ENCODE peak calls at places on chromosomes 11 and 22, in seven cellular contexts. T, O, Q, S, M, E and C are unnamed samples.

GRCh38 chr11:110121204-110121603 is 28.0 kb downstream of the ZC3H12C start:
- DNase-seq in T (no peak), O (no peak), Q (no peak), S (no peak), M (no peak), E (no peak), C (no peak)

GRCh38 chr11:118437736-118438125 is 1.4 kb downstream of the KMT2A start:
- DNase-seq in T (no peak), O (peak), Q (no peak), S (no peak), M (peak), E (peak), C (no peak)

GRCh38 chr22:39612811-39613548 is 42.4 kb downstream of the CACNA1I start:
- DNase-seq in T (no peak), O (no peak), Q (no peak), S (no peak), M (no peak), E (no peak), C (no peak)

GRCh38 chr11:79060081-79060480 is 380.7 kb downstream of the TENM4 start:
- DNase-seq in T (no peak), O (peak), Q (no peak), S (no peak), M (no peak), E (no peak), C (no peak)

GRCh38 chr22:43401661-43402060 is 10.2 kb upstream of the MPPED1 start:
- DNase-seq in T (no peak), O (no peak), Q (no peak), S (no peak), M (no peak), E (no peak), C (no peak)

GRCh38 chr11:92627615-92628201 is 341.7 kb upstream of the MTNR1B start:
- DNase-seq in T (no peak), O (no peak), Q (no peak), S (no peak), M (no peak), E (no peak), C (no peak)

GRCh38 chr22:44524806-44525205 is 26.8 kb upstream of the RTL6 start:
- DNase-seq in T (no peak), O (no peak), Q (no peak), S (no peak), M (no peak), E (no peak), C (no peak)

GRCh38 chr11:31912808-31913207 is 101.7 kb upstream of the PAX6 start:
- DNase-seq in T (no peak), O (no peak), Q (no peak), S (no peak), M (no peak), E (no peak), C (no peak)

GRCh38 chr22:32572741-32573140 is 98.1 kb downstream of the FBXO7 start:
- DNase-seq in T (no peak), O (no peak), Q (no peak), S (no peak), M (peak), E (no peak), C (no peak)

GRCh38 chr11:132033051-132033450 is 662.6 kb downstream of the NTM start:
- DNase-seq in T (no peak), O (no peak), Q (no peak), S (no peak), M (no peak), E (no peak), C (no peak)

GRCh38 chr11:45556851-45557707 is 108.3 kb downstream of the CHST1 start:
- DNase-seq in T (no peak), O (no peak), Q (no peak), S (no peak), M (peak), E (no peak), C (no peak)

GRCh38 chr22:22452211-22452610 is 56.3 kb downstream of the ZNF280B start:
- DNase-seq in T (no peak), O (no peak), Q (no peak), S (no peak), M (no peak), E (no peak), C (no peak)

GRCh38 chr11:1292018-1292643 is 17.3 kb downstream of the TOLLIP start:
- DNase-seq in T (no peak), O (no peak), Q (no peak), S (no peak), M (no peak), E (no peak), C (no peak)

GRCh38 chr11:3849297-3849874 is 6.1 kb upstream of the STIM1 start:
- DNase-seq in T (no peak), O (peak), Q (no peak), S (no peak), M (peak), E (peak), C (no peak)

GRCh38 chr11:62892077-62892922 is 11.6 kb downstream of the SLC3A2 start:
- DNase-seq in T (no peak), O (no peak), Q (no peak), S (no peak), M (peak), E (no peak), C (no peak)

GRCh38 chr11:62889126-62889483 is 8.4 kb downstream of the SLC3A2 start:
- DNase-seq in T (no peak), O (no peak), Q (no peak), S (no peak), M (no peak), E (no peak), C (no peak)

GRCh38 chr11:62885137-62885536 is 4.4 kb downstream of the SLC3A2 start:
- DNase-seq in T (no peak), O (no peak), Q (no peak), S (no peak), M (no peak), E (no peak), C (no peak)

GRCh38 chr11:62888406-62888805 is 7.7 kb downstream of the SLC3A2 start:
- DNase-seq in T (no peak), O (no peak), Q (no peak), S (no peak), M (no peak), E (no peak), C (no peak)

GRCh38 chr11:62889484-62890437 is 9.1 kb downstream of the SLC3A2 start:
- DNase-seq in T (no peak), O (no peak), Q (no peak), S (no peak), M (peak), E (peak), C (no peak)
- TF ChIP-seq TAF1 in T (no peak), O (no peak), Q (no peak), S (no peak), M (no peak), E (no peak), C (no peak)

DNA sequence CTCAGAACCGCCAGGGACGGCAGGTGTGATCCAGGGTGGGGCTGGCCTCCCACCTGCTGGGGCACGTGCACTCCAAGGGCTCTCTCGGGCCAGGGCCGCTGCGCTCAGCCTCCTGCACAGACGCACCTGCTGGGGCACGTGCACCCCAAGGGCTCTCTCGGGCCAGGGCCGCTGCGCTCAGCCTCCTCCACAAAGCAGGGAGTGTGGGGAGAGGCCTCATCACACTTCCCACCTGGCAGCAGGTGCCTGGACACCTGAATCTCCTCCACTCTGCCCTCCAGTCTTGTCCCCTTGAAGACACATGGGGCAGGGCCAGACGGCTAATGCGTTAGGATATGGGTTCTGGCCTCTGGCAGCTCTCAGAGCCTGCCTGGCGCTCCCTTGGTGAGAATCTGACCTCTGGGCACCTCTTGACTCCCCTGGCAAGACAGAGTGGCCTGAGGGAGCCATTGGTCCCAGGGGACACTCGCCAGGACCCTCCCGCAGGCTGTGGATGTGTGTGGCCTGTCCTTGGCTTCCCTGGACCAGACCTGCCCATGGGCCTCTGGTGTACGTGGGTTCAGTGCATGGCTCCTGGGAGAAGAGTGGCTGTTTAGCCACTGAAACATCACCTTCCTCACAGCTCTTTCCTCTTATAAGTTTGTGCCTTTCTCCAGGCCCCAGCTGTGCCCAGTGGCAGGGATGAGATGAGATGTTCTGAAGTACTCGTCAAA is 73.6 kb downstream of the BRD1 start:
- DNase-seq in T (no peak), O (peak), Q (no peak), S (no peak), M (peak), E (no peak), C (no peak)
- TF ChIP-seq TAF1 in T (no peak), O (no peak), Q (no peak), S (no peak), M (no peak), E (no peak), C (no peak)

GRCh38 chr11:116792869-116793475 is 1.3 kb upstream of the APOA5 start:
- DNase-seq in T (no peak), O (no peak), Q (no peak), S (no peak), M (no peak), E (no peak), C (no peak)

GRCh38 chr11:116790167-116791001 is 1.3 kb downstream of the APOA5 start:
- DNase-seq in T (no peak), O (no peak), Q (no peak), S (no peak), M (no peak), E (no peak), C (no peak)

GRCh38 chr11:116792144-116792868 is 627 bp upstream of the APOA5 start:
- DNase-seq in T (no peak), O (no peak), Q (no peak), S (no peak), M (no peak), E (peak), C (no peak)

GRCh38 chr11:116791813-116792143 is at the start of gene APOA5:
- DNase-seq in T (no peak), O (no peak), Q (no peak), S (no peak), M (no peak), E (no peak), C (no peak)

GRCh38 chr11:116791002-116791812 is 472 bp downstream of the APOA5 start:
- DNase-seq in T (no peak), O (peak), Q (peak), S (peak), M (peak), E (peak), C (peak)
- TF ChIP-seq TAF1 in T (no peak), O (no peak), Q (peak), S (no peak), M (no peak), E (peak), C (no peak)

DNA sequence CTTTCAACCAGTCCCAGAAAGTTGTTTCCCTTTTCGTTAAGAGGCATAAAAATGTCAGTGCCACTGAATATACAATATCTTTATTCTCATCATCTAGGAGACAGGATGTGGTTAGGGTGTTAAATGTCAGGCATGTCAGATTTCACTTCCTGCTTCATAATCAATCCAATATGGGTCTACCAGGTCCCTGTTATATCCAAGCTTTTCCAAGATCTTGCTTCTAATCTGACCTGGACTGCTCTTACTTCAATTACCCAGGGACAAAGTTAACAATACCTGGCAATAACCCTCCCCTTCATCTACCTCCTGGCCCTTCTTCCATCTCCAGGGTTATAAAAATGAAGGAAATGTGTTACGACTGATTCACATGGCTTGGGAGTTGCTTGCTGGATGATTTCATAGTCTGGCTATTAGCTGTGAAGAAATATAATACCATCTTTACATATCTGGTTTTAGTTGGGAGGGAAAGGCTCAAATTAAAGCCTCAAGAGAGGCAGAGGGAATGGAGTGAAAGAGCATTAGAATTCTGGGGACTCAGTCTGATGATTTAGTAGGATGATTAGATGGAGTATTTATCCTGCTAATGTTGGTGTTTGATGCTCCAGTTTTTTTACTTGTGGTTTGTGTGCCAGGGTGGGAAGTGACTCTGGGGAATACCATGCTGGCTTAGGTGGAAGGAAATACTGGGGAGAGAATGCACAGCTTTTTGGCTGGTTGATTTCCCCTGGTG is 534.3 kb downstream of the ETS1 start:
- DNase-seq in T (no peak), O (peak), Q (no peak), S (no peak), M (no peak), E (no peak), C (no peak)
- TF ChIP-seq TAF1 in T (no peak), O (peak), Q (no peak), S (no peak), M (no peak), E (no peak), C (no peak)

GRCh38 chr22:50620861-50621490 is 7.0 kb downstream of the ARSA start:
- DNase-seq in T (peak), O (no peak), Q (no peak), S (no peak), M (no peak), E (peak), C (no peak)
- TF ChIP-seq TAF1 in T (no peak), O (no peak), Q (no peak), S (no peak), M (no peak), E (no peak), C (no peak)

DNA sequence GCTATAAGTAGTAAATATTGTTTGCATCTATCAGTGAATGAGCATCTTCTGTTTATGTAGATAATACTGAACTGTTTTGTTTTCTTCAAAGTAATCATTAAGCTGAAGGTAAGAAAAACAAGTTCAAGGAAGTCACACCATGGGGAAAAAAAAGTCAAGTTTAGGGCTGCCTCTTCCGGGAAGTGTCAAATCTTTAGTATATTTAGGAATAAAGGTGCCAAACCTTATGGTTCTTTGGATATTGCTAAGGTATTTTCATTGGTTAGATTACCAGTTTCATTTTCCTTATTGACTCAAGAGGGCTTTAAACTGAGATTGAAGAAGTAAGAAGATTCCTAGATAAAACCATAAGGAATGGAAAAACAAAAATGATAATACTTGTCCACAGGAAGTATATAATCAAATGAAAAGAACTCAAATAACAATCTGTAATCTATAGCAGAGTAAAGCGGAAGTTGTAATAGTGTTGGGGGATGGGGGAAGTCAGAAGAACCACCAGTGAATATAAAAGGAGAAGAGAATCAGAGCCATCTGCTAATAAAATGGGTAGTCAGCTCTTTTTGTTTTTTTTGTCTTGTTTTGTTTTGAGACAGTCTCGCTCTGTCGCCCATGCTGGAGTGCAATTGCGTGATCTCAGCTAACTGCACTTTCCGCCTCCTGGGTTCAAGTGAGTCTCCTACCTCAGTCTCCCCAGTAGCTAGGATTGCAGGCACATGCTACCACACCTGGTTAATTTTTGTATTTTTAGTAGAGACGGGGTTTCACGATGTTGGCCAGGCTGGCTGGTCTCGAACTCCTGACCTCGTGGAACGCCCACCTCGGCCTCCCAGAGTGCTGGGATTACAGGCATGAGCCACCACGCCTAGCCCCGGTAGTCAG is 2.3 kb downstream of the ATM start:
- DNase-seq in T (no peak), O (no peak), Q (no peak), S (no peak), M (no peak), E (no peak), C (no peak)
- TF ChIP-seq TAF1 in T (no peak), O (no peak), Q (no peak), S (no peak), M (no peak), E (no peak), C (no peak)

GRCh38 chr11:12458042-12458441 is 80.7 kb downstream of the PARVA start:
- DNase-seq in T (no peak), O (no peak), Q (no peak), S (no peak), M (no peak), E (no peak), C (no peak)
- TF ChIP-seq TAF1 in T (no peak), O (no peak), Q (no peak), S (no peak), M (no peak), E (no peak), C (no peak)

GRCh38 chr11:85945788-85946187 is 90.6 kb downstream of the CCDC83 start:
- DNase-seq in T (no peak), O (no peak), Q (no peak), S (no peak), M (no peak), E (no peak), C (no peak)
- TF ChIP-seq TAF1 in T (no peak), O (no peak), Q (no peak), S (no peak), M (no peak), E (no peak), C (no peak)